ENCODE peak calls at places on chromosomes 11 and 22, in five cellular contexts. H is PC-3, R is SK-N-SH, G is HCT116, D is GM23248. C is an unnamed sample.

GRCh38 chr22:25409240-25409639 is 155.2 kb upstream of the GRK3 start:
- DNase-seq in H (no peak), R (no peak), G (no peak), D (no peak), C (no peak)

GRCh38 chr11:31810779-31811647 is at the start of gene PAX6:
- DNase-seq in H (peak; percentile 74), R (peak; percentile 60), G (peak; percentile 21), D (peak; percentile 61), C (no peak)

GRCh38 chr22:35844886-35845285 is 127.2 kb downstream of the APOL5 start:
- DNase-seq in H (no peak), R (no peak), G (no peak), D (no peak), C (no peak)

GRCh38 chr11:70033711-70034070 is 44.4 kb upstream of the ANO1 start:
- DNase-seq in H (no peak), R (no peak), G (no peak), D (no peak), C (no peak)

GRCh38 chr22:17842386-17842785 is 68.1 kb upstream of the BID start:
- DNase-seq in H (no peak), R (no peak), G (no peak), D (no peak), C (no peak)

GRCh38 chr22:35135165-35135564 is 69.2 kb downstream of the ISX start:
- DNase-seq in H (no peak), R (no peak), G (no peak), D (no peak), C (no peak)

GRCh38 chr11:86660011-86660595 is 12.3 kb downstream of the ME3 start:
- DNase-seq in H (peak; percentile 43), R (peak; percentile 11), G (no peak), D (peak; percentile 82), C (no peak)

GRCh38 chr11:61742391-61742790 is 10.0 kb upstream of the MYRF start:
- DNase-seq in H (peak; percentile 43), R (no peak), G (no peak), D (no peak), C (no peak)

GRCh38 chr11:46981429-46981828 is 44.9 kb downstream of the CSTPP1 start:
- DNase-seq in H (no peak), R (no peak), G (no peak), D (no peak), C (no peak)

GRCh38 chr11:9716275-9717039 is 52.6 kb downstream of the SWAP70 start:
- DNase-seq in H (peak; percentile 63), R (no peak), G (no peak), D (peak; percentile 77), C (peak; percentile 78)

GRCh38 chr11:8333431-8334401 is 70.0 kb upstream of the LMO1 start:
- DNase-seq in H (peak; percentile 83), R (no peak), G (no peak), D (peak; percentile 42), C (no peak)

GRCh38 chr11:110829873-110830272 is 117.6 kb upstream of the ARHGAP20 start:
- DNase-seq in H (no peak), R (no peak), G (no peak), D (peak; percentile 27), C (no peak)

GRCh38 chr11:111938687-111939160 is 1.6 kb downstream of the DIXDC1 start:
- DNase-seq in H (peak; percentile 32), R (peak; percentile 27), G (no peak), D (peak; percentile 86), C (peak; percentile 67)

GRCh38 chr11:93652161-93652597 is 9.3 kb upstream of the CEP295 start:
- DNase-seq in H (peak; percentile 92), R (peak; percentile 19), G (no peak), D (peak; percentile 61), C (peak; percentile 43)

GRCh38 chr11:43736502-43737193 is 56.1 kb downstream of the HSD17B12 start:
- DNase-seq in H (peak; percentile 49), R (no peak), G (no peak), D (peak; percentile 64), C (no peak)

GRCh38 chr22:31313366-31314147 is 21.3 kb upstream of the PIK3IP1 start:
- DNase-seq in H (peak; percentile 83), R (peak; percentile 72), G (peak; percentile 40), D (peak; percentile 73), C (peak; percentile 63)

GRCh38 chr11:84642500-84642899 is 984.6 kb downstream of the DLG2 start:
- DNase-seq in H (no peak), R (no peak), G (no peak), D (no peak), C (no peak)

GRCh38 chr11:79062814-79063762 is 377.7 kb downstream of the TENM4 start:
- DNase-seq in H (peak; percentile 63), R (peak; percentile 73), G (peak; percentile 12), D (peak; percentile 42), C (no peak)

GRCh38 chr11:82858556-82859091 is 41.6 kb downstream of the PRCP start:
- DNase-seq in H (peak; percentile 98), R (no peak), G (no peak), D (peak; percentile 56), C (no peak)

GRCh38 chr11:122398167-122398566 is 257.4 kb upstream of the UBASH3B start:
- DNase-seq in H (no peak), R (no peak), G (no peak), D (peak; percentile 49), C (no peak)

GRCh38 chr11:126880872-126881271 is 119.7 kb downstream of the KIRREL3 start:
- DNase-seq in H (no peak), R (no peak), G (no peak), D (no peak), C (no peak)

GRCh38 chr11:72195518-72195917 is 3.6 kb downstream of the FOLR1 start:
- DNase-seq in H (no peak), R (no peak), G (no peak), D (no peak), C (no peak)

GRCh38 chr11:102459393-102459792 is 6.8 kb upstream of the TMEM123 start:
- DNase-seq in H (no peak), R (no peak), G (no peak), D (no peak), C (no peak)

GRCh38 chr11:66906077-66906929 is 49.4 kb downstream of the LRFN4 start:
- DNase-seq in H (peak; percentile 84), R (no peak), G (peak; percentile 36), D (peak; percentile 26), C (no peak)

GRCh38 chr11:68692115-68692514 is 7.8 kb downstream of the GAL start:
- DNase-seq in H (no peak), R (no peak), G (no peak), D (no peak), C (peak; percentile 4)

GRCh38 chr22:44409211-44409648 is 88.8 kb downstream of the RTL6 start:
- DNase-seq in H (no peak), R (peak; percentile 56), G (no peak), D (no peak), C (no peak)

GRCh38 chr11:88523362-88524028 is 186.0 kb upstream of the CTSC start:
- DNase-seq in H (peak; percentile 62), R (no peak), G (no peak), D (peak; percentile 35), C (no peak)

GRCh38 chr11:132894598-132894997 is 637.7 kb downstream of the OPCML start:
- DNase-seq in H (no peak), R (no peak), G (no peak), D (no peak), C (no peak)

GRCh38 chr11:132901638-132902610 is 630.4 kb downstream of the OPCML start:
- DNase-seq in H (no peak), R (no peak), G (no peak), D (peak; percentile 26), C (no peak)

GRCh38 chr11:132895340-132895739 is 637.0 kb downstream of the OPCML start:
- DNase-seq in H (no peak), R (no peak), G (no peak), D (peak; percentile 18), C (no peak)

GRCh38 chr11:132898021-132898420 is 634.3 kb downstream of the OPCML start:
- DNase-seq in H (no peak), R (no peak), G (no peak), D (no peak), C (no peak)
- H3K9me2 ChIP-seq in H (no peaks in the 10 kb centered on the region), R (no peaks in the 10 kb centered on the region), G (no peaks in the 10 kb centered on the region), D (no peaks in the 10 kb centered on the region), C (no peaks in the 10 kb centered on the region)

DNA sequence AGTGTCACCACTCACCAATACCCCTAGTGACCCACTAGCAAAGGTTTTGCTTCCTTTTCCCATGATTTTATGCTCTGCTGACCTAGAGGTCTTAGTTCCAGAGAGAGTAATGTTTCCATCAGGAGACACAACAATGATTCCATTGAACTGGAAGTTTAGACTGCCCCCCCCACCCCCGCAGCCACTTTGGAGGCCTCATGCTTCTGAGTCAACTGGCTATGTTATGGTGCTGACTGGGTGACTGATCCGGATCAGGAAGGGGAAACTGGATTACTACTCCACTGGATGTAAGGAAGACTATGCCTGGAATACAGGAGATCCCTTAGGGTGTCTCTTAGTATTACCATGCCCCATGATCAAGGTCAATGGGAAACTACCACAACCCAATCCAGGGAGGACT is 633.6 kb downstream of the OPCML start:
- DNase-seq in H (no peak), R (no peak), G (no peak), D (no peak), C (no peak)
- H3K9me2 ChIP-seq in H (no peaks in the 10 kb centered on the region), R (no peaks in the 10 kb centered on the region), G (no peaks in the 10 kb centered on the region), D (no peaks in the 10 kb centered on the region), C (no peaks in the 10 kb centered on the region)

DNA sequence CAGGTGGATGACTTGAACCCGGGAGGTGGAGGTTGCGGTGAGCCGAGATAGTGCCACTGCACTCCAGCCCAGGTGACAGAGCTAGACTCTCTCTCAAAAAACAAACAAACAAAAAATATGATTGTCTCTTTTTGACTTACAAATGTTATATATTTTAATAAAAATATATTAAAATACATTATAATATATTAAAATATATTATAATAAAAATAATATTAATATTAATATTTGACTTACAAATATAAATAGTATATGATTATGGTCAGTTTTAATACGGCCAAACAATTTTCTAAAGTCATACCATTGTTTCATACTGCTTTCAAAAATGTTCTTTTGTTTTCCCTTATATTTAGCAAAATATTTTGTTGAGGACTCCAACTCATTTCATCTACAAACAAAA is 27.2 kb upstream of the DDX6 start:
- DNase-seq in H (no peak), R (no peak), G (no peak), D (no peak), C (no peak)
- H3K9me2 ChIP-seq in H (no peaks in the 10 kb centered on the region), R (no peaks in the 10 kb centered on the region), G (no peaks in the 10 kb centered on the region), D (no peaks in the 10 kb centered on the region), C (no peaks in the 10 kb centered on the region)

GRCh38 chr11:74347381-74347780 is 35.9 kb upstream of the P4HA3 start:
- DNase-seq in H (no peak), R (no peak), G (no peak), D (peak; percentile 49), C (no peak)
- H3K9me2 ChIP-seq in H (no peaks in the 10 kb centered on the region), R (no peaks in the 10 kb centered on the region), G (no peaks in the 10 kb centered on the region), D (no peaks in the 10 kb centered on the region), C (no peaks in the 10 kb centered on the region)

DNA sequence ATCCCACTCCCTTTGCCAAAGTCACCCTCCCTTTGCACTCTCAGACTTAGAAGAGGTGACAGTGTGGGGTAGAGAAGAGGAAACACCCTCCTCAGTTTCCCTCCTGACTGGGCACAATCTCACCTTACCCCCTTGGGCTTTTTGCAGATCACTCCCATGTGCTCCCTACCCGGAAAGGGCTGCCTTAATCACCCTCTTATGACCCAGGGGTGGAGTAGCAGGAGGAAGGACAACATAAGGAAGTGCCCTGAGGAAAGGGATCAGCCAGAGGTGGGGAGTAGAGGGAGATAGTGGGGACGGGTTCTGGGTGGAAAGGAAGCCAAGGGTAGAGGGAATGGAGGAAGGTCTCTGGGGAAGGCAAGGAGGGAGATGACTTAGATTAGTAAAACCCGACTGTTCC is 52.0 kb downstream of the NRXN2 start:
- DNase-seq in H (no peak), R (no peak), G (no peak), D (no peak), C (no peak)
- H3K9me2 ChIP-seq in H (no peaks in the 10 kb centered on the region), R (no peaks in the 10 kb centered on the region), G (no peaks in the 10 kb centered on the region), D (no peaks in the 10 kb centered on the region), C (no peaks in the 10 kb centered on the region)